ENCODE peak calls at places on chromosomes 4 and X, in nine cellular contexts. G, Z, H, J, T, S, U, I and D are unnamed samples.

GRCh38 chr4:41969666-41970065 is 11.9 kb upstream of the DCAF4L1 start:
- DNase-seq in G (no peak), Z (no peak), H (no peak), J (no peak), T (no peak), S (no peak), U (no peak), I (no peak), D (no peak)

GRCh38 chr4:15956179-15956850 is 6.7 kb downstream of the FGFBP2 start:
- DNase-seq in G (peak; percentile 78), Z (peak; percentile 70), H (peak; percentile 70), J (peak; percentile 5), T (peak; percentile 90), S (peak; percentile 36), U (peak; percentile 95), I (peak; percentile 72), D (peak; percentile 84)

GRCh38 chr4:109185951-109186350 is 116.5 kb downstream of the COL25A1 start:
- DNase-seq in G (no peak), Z (no peak), H (no peak), J (no peak), T (no peak), S (no peak), U (no peak), I (no peak), D (no peak)

GRCh38 chr4:82421796-82422560 is 8.3 kb downstream of the HNRNPDL start:
- DNase-seq in G (no peak), Z (no peak), H (no peak), J (no peak), T (no peak), S (no peak), U (no peak), I (no peak), D (no peak)

GRCh38 chrX:71616672-71617529 is 1.4 kb downstream of the CXCR3 start:
- DNase-seq in G (no peak), Z (no peak), H (no peak), J (no peak), T (no peak), S (no peak), U (peak; percentile 86), I (no peak), D (no peak)

GRCh38 chr4:17523626-17524025 is 8.7 kb downstream of the CLRN2 start:
- DNase-seq in G (no peak), Z (no peak), H (no peak), J (no peak), T (no peak), S (no peak), U (no peak), I (no peak), D (no peak)

GRCh38 chrX:28920554-28920953 is 333.3 kb downstream of the IL1RAPL1 start:
- DNase-seq in G (peak; percentile 39), Z (peak; percentile 2), H (no peak), J (no peak), T (no peak), S (no peak), U (no peak), I (no peak), D (peak; percentile 4)

GRCh38 chr4:108325561-108325960 is 156.8 kb upstream of the LEF1 start:
- DNase-seq in G (no peak), Z (no peak), H (no peak), J (no peak), T (no peak), S (no peak), U (no peak), I (no peak), D (no peak)

GRCh38 chrX:28225508-28225907 is 244.3 kb upstream of the DCAF8L1 start:
- DNase-seq in G (no peak), Z (no peak), H (no peak), J (no peak), T (no peak), S (no peak), U (no peak), I (no peak), D (peak; percentile 5)

GRCh38 chrX:31590581-31591113 is 518.8 kb upstream of the FTHL17 start:
- DNase-seq in G (peak; percentile 89), Z (peak; percentile 74), H (peak; percentile 52), J (no peak), T (no peak), S (no peak), U (no peak), I (no peak), D (no peak)

GRCh38 chrX:76555816-76556215 is 128.3 kb downstream of the MAGEE1 start:
- DNase-seq in G (peak; percentile 58), Z (peak; percentile 48), H (peak; percentile 32), J (no peak), T (peak; percentile 78), S (no peak), U (no peak), I (peak; percentile 2), D (peak; percentile 17)

GRCh38 chrX:96147645-96148044 is 537.0 kb upstream of the DIAPH2 start:
- DNase-seq in G (no peak), Z (no peak), H (no peak), J (no peak), T (no peak), S (no peak), U (no peak), I (no peak), D (no peak)

GRCh38 chrX:120732879-120733278 is 103.0 kb upstream of the C1GALT1C1 start:
- DNase-seq in G (no peak), Z (no peak), H (no peak), J (no peak), T (no peak), S (no peak), U (no peak), I (no peak), D (no peak)

GRCh38 chr4:152968806-152969394 is 32.8 kb downstream of the FHDC1 start:
- DNase-seq in G (no peak), Z (no peak), H (peak; percentile 67), J (no peak), T (no peak), S (no peak), U (no peak), I (no peak), D (no peak)

GRCh38 chr4:167428172-167428571 is 193.9 kb upstream of the SPOCK3 start:
- DNase-seq in G (peak; percentile 19), Z (no peak), H (no peak), J (no peak), T (no peak), S (no peak), U (no peak), I (no peak), D (no peak)

GRCh38 chrX:22975786-22976185 is 24.0 kb upstream of the DDX53 start:
- DNase-seq in G (no peak), Z (no peak), H (no peak), J (no peak), T (no peak), S (no peak), U (no peak), I (no peak), D (no peak)

GRCh38 chr4:1084394-1084793 is 29.0 kb downstream of the RNF212 start:
- DNase-seq in G (no peak), Z (no peak), H (no peak), J (no peak), T (no peak), S (no peak), U (no peak), I (no peak), D (no peak)

GRCh38 chr4:1170156-1170804 is 2.1 kb downstream of the SPON2 start:
- DNase-seq in G (no peak), Z (no peak), H (no peak), J (no peak), T (no peak), S (no peak), U (no peak), I (no peak), D (no peak)

GRCh38 chrX:2628751-2629315 is 62.3 kb upstream of the CD99 start:
- DNase-seq in G (no peak), Z (no peak), H (no peak), J (no peak), T (no peak), S (no peak), U (no peak), I (no peak), D (no peak)

GRCh38 chr4:4384837-4385236 is 2.1 kb upstream of the NSG1 start:
- DNase-seq in G (peak; percentile 57), Z (peak; percentile 32), H (peak; percentile 26), J (no peak), T (peak; percentile 83), S (no peak), U (no peak), I (peak; percentile 21), D (no peak)
- TF ChIP-seq CTCF in G (peak; percentile 63), Z (peak; percentile 46), H (peak; percentile 40), J (peak; percentile 3), T (peak; percentile 69), S (no peak), U (no peak), I (no peak), D (peak; percentile 24)

GRCh38 chr4:88937081-88937480 is 119.9 kb downstream of the FAM13A start:
- DNase-seq in G (no peak), Z (peak; percentile 62), H (no peak), J (peak; percentile 31), T (no peak), S (no peak), U (no peak), I (no peak), D (no peak)

GRCh38 chr4:88938138-88938537 is 118.8 kb downstream of the FAM13A start:
- DNase-seq in G (peak; percentile 21), Z (peak; percentile 94), H (peak; percentile 96), J (peak; percentile 91), T (no peak), S (no peak), U (no peak), I (no peak), D (peak; percentile 22)

GRCh38 chr4:88928852-88929251 is 128.1 kb downstream of the FAM13A start:
- DNase-seq in G (no peak), Z (no peak), H (no peak), J (no peak), T (no peak), S (no peak), U (no peak), I (no peak), D (no peak)

GRCh38 chr4:88927420-88927819 is 129.6 kb downstream of the FAM13A start:
- DNase-seq in G (no peak), Z (no peak), H (no peak), J (no peak), T (no peak), S (no peak), U (no peak), I (no peak), D (no peak)

GRCh38 chr4:88933414-88933813 is 123.6 kb downstream of the FAM13A start:
- DNase-seq in G (no peak), Z (no peak), H (no peak), J (no peak), T (no peak), S (no peak), U (no peak), I (no peak), D (no peak)
- H3K4me3 ChIP-seq in G (no peak overlapping the region), Z (no peak overlapping the region), H (no peak overlapping the region), J (no peak overlapping the region), T (no peak overlapping the region), S (no peak overlapping the region), U (no peak overlapping the region), I (no peak overlapping the region), D (no peak overlapping the region)

GRCh38 chr4:94329933-94330332 is 12.7 kb downstream of the HPGDS start:
- DNase-seq in G (no peak), Z (no peak), H (no peak), J (no peak), T (no peak), S (no peak), U (no peak), I (no peak), D (no peak)
- TF ChIP-seq CTCF in G (no peak), Z (no peak), H (no peak), J (no peak), T (no peak), S (no peak), U (no peak), I (no peak), D (no peak)

GRCh38 chr4:3248178-3248480 is 830 bp upstream of the MSANTD1 start:
- DNase-seq in G (no peak), Z (no peak), H (no peak), J (no peak), T (no peak), S (no peak), U (no peak), I (no peak), D (no peak)
- H3K4me3 ChIP-seq in G (no peak overlapping the region), Z (no peak overlapping the region), H (no peak overlapping the region), J (no peak overlapping the region), T (no peak overlapping the region), S (no peak overlapping the region), U (no peak overlapping the region), I (no peak overlapping the region), D (no peak overlapping the region)